ENCODE peak calls at places on chromosome 5, in four cellular contexts. One of them, this sample, is unnamed.

GRCh38 chr5:69444127-69444754 is 29.3 kb downstream of the MARVELD2 start:
- DNase-seq in neural crest cell: no peak
- DNase-seq in ACHN: no peak
- DNase-seq in substantia nigra: no peak
- DNase-seq in this sample: no peak

GRCh38 chr5:110109685-110110084 is 420.0 kb downstream of the MAN2A1 start:
- DNase-seq in neural crest cell: no peak
- DNase-seq in ACHN: no peak
- DNase-seq in substantia nigra: no peak
- DNase-seq in this sample: no peak

GRCh38 chr5:143244990-143245389 is 158.5 kb downstream of the NR3C1 start:
- DNase-seq in neural crest cell: no peak
- DNase-seq in ACHN: no peak
- DNase-seq in substantia nigra: no peak
- DNase-seq in this sample: no peak

GRCh38 chr5:25516136-25516535 is 871.4 kb upstream of the CDH10 start:
- DNase-seq in neural crest cell: no peak
- DNase-seq in ACHN: no peak
- DNase-seq in substantia nigra: no peak
- DNase-seq in this sample: no peak

GRCh38 chr5:134904621-134905245 is at the start of gene PCBD2:
- DNase-seq in neural crest cell: peak
- DNase-seq in ACHN: peak
- DNase-seq in substantia nigra: peak
- DNase-seq in this sample: peak

GRCh38 chr5:157286761-157287211 is 20.9 kb downstream of the CYFIP2 start:
- DNase-seq in neural crest cell: no peak
- DNase-seq in ACHN: no peak
- DNase-seq in substantia nigra: no peak
- DNase-seq in this sample: no peak

GRCh38 chr5:101590384-101590783 is 687.3 kb upstream of the ST8SIA4 start:
- DNase-seq in neural crest cell: no peak
- DNase-seq in ACHN: peak
- DNase-seq in substantia nigra: no peak
- DNase-seq in this sample: no peak

GRCh38 chr5:144711172-144711571 is 540.5 kb downstream of the KCTD16 start:
- DNase-seq in neural crest cell: no peak
- DNase-seq in ACHN: no peak
- DNase-seq in substantia nigra: no peak
- DNase-seq in this sample: no peak

GRCh38 chr5:150059623-150060022 is 26.7 kb downstream of the CSF1R start:
- DNase-seq in neural crest cell: no peak
- DNase-seq in ACHN: no peak
- DNase-seq in substantia nigra: no peak
- DNase-seq in this sample: no peak

GRCh38 chr5:8058626-8059180 is 189.8 kb downstream of the MTRR start:
- DNase-seq in neural crest cell: no peak
- DNase-seq in ACHN: no peak
- DNase-seq in substantia nigra: no peak
- DNase-seq in this sample: no peak

This sample was measured in progenitor cell of endocrine pancreas.